ENCODE peak calls at places on chromosomes 16 and 17, in seven cellular contexts. O is Peyer's patch; H is breast epithelium; Y is B cell; N is CD8-positive, alpha-beta T cell; P is neural progenitor cell; I is H1. U is an unnamed sample.

GRCh38 chr17:58783380-58783779 is 27.7 kb downstream of the PPM1E start:
- DNase-seq in N (no peak), P (no peak), H (no peak), I (no peak), Y (no peak), O (no peak), U (no peak)

GRCh38 chr17:74457146-74457819 is 9.2 kb upstream of the CD300A start:
- DNase-seq in O (peak), P (peak), N (peak), H (peak), Y (peak), I (no peak), U (peak)

GRCh38 chr17:81016575-81016974 is 18.4 kb upstream of the BAIAP2 start:
- DNase-seq in O (no peak), H (no peak), N (no peak), Y (no peak), I (no peak), P (no peak), U (no peak)

GRCh38 chr16:49921791-49922456 is 66.0 kb upstream of the ZNF423 start:
- DNase-seq in H (peak), O (peak), Y (peak), I (peak), P (peak), N (peak), U (peak)

GRCh38 chr17:6506679-6507231 is 49.6 kb downstream of the PITPNM3 start:
- DNase-seq in H (no peak), P (no peak), Y (no peak), O (no peak), I (no peak), N (no peak), U (no peak)

GRCh38 chr16:49619811-49620157 is 236.1 kb downstream of the ZNF423 start:
- DNase-seq in I (no peak), P (no peak), N (no peak), O (no peak), Y (no peak), H (no peak), U (no peak)

GRCh38 chr16:84380405-84380804 is 12.1 kb downstream of the ATP2C2 start:
- DNase-seq in P (no peak), H (peak), Y (no peak), O (no peak), I (no peak), N (no peak), U (no peak)

GRCh38 chr16:72561-73537 is at the start of gene RHBDF1:
- DNase-seq in O (no peak), N (no peak), H (no peak), P (peak), I (no peak), Y (no peak), U (peak)

GRCh38 chr17:5466295-5466694 is 2.5 kb downstream of the DHX33 start:
- DNase-seq in H (no peak), N (no peak), O (no peak), P (no peak), I (no peak), Y (no peak), U (no peak)

DNA sequence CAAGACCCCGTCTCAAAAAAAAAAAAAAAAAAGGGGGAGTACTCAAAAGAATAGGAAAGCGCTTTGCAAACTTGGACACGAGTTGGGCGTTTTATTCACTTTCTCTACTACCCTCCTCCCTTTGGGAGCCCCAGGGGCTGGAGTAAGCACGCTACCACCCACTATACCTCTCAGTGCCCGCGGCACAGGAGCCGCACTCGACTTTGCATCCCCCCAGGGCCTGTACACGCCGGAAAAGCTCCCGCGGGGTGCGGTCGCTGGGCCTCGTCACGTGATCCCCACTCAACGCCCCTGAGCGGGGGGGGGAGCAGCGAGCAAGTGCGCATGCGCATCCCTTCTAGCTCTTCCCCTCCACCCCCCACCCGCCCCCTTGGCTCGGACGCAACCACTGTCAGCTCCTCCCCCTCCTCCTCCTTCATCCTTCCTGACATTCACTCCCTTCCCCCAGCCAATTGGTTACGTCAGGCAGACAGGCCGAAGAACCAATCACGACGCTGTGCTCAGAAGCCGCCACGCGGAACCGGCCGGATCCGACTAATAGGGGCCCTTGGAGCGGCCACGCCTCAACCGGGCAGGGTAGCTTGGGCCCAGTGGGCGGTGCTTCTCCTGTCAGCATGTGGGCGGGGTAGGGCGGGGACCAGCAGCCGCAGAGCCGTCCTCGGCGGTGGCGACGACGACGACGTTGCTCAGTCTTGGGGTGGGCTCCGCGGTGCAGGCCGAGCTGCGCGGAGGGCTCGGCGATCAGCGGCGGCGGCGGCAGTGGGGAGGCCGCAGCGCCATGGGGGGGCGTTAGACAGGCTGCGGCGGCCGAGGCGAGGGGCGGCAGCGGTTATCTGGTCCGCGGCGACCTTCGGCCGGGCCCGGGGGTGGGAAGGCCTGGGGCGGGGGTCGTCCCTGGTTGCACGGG is at the start of gene HAPSTR1:
- DNase-seq in O (peak), N (peak), Y (peak), P (peak), H (peak), I (peak), U (peak)
- TF ChIP-seq CTCF in O (no peak), N (no peak), Y (no peak), P (no peak), H (no peak), I (no peak), U (no peak)

GRCh38 chr16:89277641-89278341 is 60.3 kb downstream of the ZNF778 start:
- DNase-seq in N (no peak), O (no peak), H (no peak), I (no peak), Y (no peak), P (no peak), U (no peak)

GRCh38 chr16:89280546-89281188 is 63.2 kb downstream of the ZNF778 start:
- DNase-seq in I (no peak), Y (no peak), N (no peak), P (no peak), O (no peak), H (no peak), U (no peak)

GRCh38 chr16:89277049-89277448 is 59.5 kb downstream of the ZNF778 start:
- DNase-seq in H (no peak), P (no peak), I (no peak), O (no peak), Y (no peak), N (no peak), U (no peak)

GRCh38 chr16:89279666-89280481 is 62.4 kb downstream of the ZNF778 start:
- DNase-seq in H (no peak), N (no peak), P (no peak), Y (no peak), O (no peak), I (no peak), U (no peak)

DNA sequence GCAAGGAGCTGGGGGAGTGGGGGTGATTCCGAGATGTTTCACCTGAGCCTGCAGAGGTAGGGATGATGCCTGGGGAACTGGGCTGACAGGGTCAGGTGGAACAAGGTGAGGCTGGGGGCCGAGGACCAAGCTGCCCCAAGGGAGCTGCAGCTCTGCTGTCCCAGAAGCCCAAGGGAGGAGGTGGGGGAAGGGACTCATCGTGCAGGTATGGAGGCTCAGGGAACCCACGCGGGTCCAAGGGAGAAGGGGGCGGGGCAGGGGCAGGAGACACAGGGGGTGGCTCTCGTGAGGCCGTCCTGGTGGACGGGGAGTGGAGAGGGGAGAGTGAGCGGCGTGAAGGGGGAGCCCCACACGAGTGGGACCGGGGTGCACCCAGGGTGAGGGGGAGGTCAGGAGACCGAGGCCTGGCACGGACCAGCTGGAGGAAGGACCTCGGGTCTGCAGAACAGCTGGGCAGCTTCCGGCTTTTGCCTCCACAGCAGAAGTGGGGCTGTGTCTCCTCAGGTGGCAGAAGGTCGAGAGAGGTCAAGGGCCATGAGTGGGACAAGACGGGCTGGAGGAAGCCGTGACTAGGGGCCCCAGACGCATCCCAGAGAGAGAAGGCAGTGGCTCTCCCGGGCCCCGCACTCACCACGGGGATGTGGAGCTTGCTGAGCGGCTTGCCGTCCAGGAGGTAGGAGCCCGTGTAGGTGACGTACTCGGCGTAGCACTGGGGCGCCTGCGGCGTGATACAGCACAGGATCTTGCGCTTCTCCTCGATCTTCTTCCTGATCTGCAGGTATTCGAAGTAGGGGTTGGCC is 61.1 kb downstream of the ZNF778 start:
- DNase-seq in N (no peak), Y (no peak), I (no peak), P (no peak), O (no peak), H (no peak), U (no peak)
- TF ChIP-seq CTCF in N (no peak), Y (no peak), I (no peak), P (no peak), O (no peak), H (no peak), U (no peak)

GRCh38 chr17:16450028-16450427 is 34.7 kb downstream of the TRPV2 start:
- DNase-seq in N (no peak), H (no peak), O (no peak), I (no peak), P (no peak), Y (no peak), U (no peak)

GRCh38 chr17:16455997-16456769 is 35.8 kb downstream of the LRRC75A start:
- DNase-seq in O (no peak), N (no peak), P (no peak), H (no peak), Y (no peak), I (no peak), U (no peak)

GRCh38 chr17:16449121-16449570 is 33.8 kb downstream of the TRPV2 start:
- DNase-seq in P (no peak), O (no peak), H (no peak), N (no peak), I (no peak), Y (no peak), U (no peak)

GRCh38 chr17:16456770-16457316 is 35.1 kb downstream of the LRRC75A start:
- DNase-seq in O (no peak), I (no peak), N (no peak), Y (no peak), H (no peak), P (peak), U (no peak)

DNA sequence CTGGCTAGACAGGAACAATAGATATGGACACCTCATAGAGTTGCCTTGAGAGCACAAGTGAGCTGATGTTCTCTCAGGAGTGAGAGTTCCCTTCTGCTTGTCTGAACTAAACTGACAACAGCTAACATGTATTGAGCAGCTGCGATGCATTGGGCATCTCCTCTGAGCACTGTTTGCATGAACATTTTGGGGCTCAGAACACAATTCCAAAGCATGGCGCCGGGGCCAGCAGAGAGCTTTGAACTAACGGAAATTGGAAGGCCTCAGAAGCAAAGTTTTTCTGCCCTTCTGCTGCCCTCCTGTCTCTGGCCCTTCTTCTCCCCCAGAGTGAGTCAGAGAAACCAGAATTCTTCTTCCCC is 38.1 kb downstream of the TRPV2 start:
- DNase-seq in Y (no peak), I (no peak), H (no peak), N (no peak), O (no peak), P (no peak), U (no peak)
- TF ChIP-seq CTCF in Y (peak), I (no peak), H (no peak), N (no peak), O (no peak), P (no peak), U (peak)

GRCh38 chr17:75679706-75680201 is 12.6 kb downstream of the SAP30BP start:
- DNase-seq in H (no peak), O (no peak), Y (no peak), P (no peak), I (no peak), N (no peak), U (no peak)
- TF ChIP-seq CTCF in H (peak), O (no peak), Y (no peak), P (no peak), I (no peak), N (no peak), U (no peak)

DNA sequence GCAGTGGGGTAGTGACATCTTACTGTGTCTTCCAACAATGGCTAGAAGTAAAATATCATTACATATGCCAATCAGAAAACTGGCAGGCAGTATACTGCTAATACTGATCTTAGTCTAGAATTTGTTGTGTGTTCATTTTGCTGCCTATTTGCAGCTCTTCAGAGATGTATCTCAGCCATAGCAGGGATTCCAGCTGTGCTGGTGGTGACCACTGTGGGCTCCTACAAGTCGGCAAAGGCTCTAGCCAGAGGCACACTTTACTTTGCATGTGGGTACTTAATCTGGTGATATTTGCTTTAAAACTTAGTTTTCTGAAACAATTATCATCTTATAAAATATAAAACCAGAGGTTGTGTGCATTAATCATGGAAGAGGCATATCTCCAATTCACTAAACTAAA is 70.0 kb downstream of the TMC6 start:
- DNase-seq in Y (no peak), O (no peak), P (no peak), I (no peak), N (no peak), H (no peak), U (no peak)
- TF ChIP-seq CTCF in Y (no peak), O (no peak), P (no peak), I (no peak), N (no peak), H (no peak), U (no peak)

GRCh38 chr16:77359065-77359502 is 75.8 kb downstream of the ADAMTS18 start:
- DNase-seq in H (no peak), O (no peak), P (peak), I (no peak), Y (no peak), N (no peak), U (no peak)
- TF ChIP-seq CTCF in H (no peak), O (no peak), P (no peak), I (no peak), Y (no peak), N (no peak), U (no peak)

GRCh38 chr16:3149630-3150345 is 15.0 kb downstream of the ZNF213 start:
- DNase-seq in I (no peak), N (no peak), H (no peak), P (peak), Y (peak), O (peak), U (peak)

GRCh38 chr16:3152022-3152272 is 17.1 kb downstream of the ZNF213 start:
- DNase-seq in I (no peak), H (no peak), Y (peak), O (no peak), N (no peak), P (no peak), U (no peak)

GRCh38 chr16:3153077-3153368 is 18.2 kb downstream of the ZNF213 start:
- DNase-seq in P (no peak), H (no peak), Y (no peak), N (no peak), I (no peak), O (no peak), U (no peak)

GRCh38 chr16:3150346-3151218 is 15.8 kb downstream of the ZNF213 start:
- DNase-seq in P (peak), I (peak), O (peak), N (peak), H (peak), Y (peak), U (peak)

GRCh38 chr16:3152273-3153076 is 17.6 kb downstream of the ZNF213 start:
- DNase-seq in I (peak), H (peak), O (peak), Y (peak), N (peak), P (peak), U (peak)
- TF ChIP-seq CTCF in I (peak), H (no peak), O (no peak), Y (no peak), N (no peak), P (peak), U (no peak)